ENCODE peak calls at places on chromosomes 7 and 10, in ten cellular contexts. One of them, this sample, is unnamed.

GRCh38 chr10:32049113-32049512 is 7.1 kb downstream of the KIF5B start:
- DNase-seq in LNCaP clone FGC: no peak
- DNase-seq in Daoy: no peak
- DNase-seq in NCI-H345: no peak
- DNase-seq in activated CD4-positive, alpha-beta T cell treated with anti-CD3 and anti-CD28 coated beads for 24 hours: no peak
- DNase-seq in AG09309: no peak
- DNase-seq in nephron progenitor cell: no peak
- DNase-seq in GM19239: no peak
- DNase-seq in T1000: no peak
- DNase-seq in T-helper 1 cell: no peak
- DNase-seq in this sample: no peak

GRCh38 chr7:49294611-49295010 is 370.3 kb downstream of the CDC14C start:
- DNase-seq in LNCaP clone FGC: no peak
- DNase-seq in Daoy: no peak
- DNase-seq in NCI-H345: no peak
- DNase-seq in activated CD4-positive, alpha-beta T cell treated with anti-CD3 and anti-CD28 coated beads for 24 hours: no peak
- DNase-seq in AG09309: no peak
- DNase-seq in nephron progenitor cell: no peak
- DNase-seq in GM19239: no peak
- DNase-seq in T1000: no peak
- DNase-seq in T-helper 1 cell: no peak
- DNase-seq in this sample: no peak

GRCh38 chr10:126948355-126949160 is 43.3 kb downstream of the DOCK1 start:
- DNase-seq in LNCaP clone FGC: no peak
- DNase-seq in Daoy: no peak
- DNase-seq in NCI-H345: no peak
- DNase-seq in activated CD4-positive, alpha-beta T cell treated with anti-CD3 and anti-CD28 coated beads for 24 hours: no peak
- DNase-seq in AG09309: no peak
- DNase-seq in nephron progenitor cell: no peak
- DNase-seq in GM19239: no peak
- DNase-seq in T1000: no peak
- DNase-seq in T-helper 1 cell: no peak
- DNase-seq in this sample: no peak

GRCh38 chr7:33554046-33554445 is 351.3 kb upstream of the BMPER start:
- DNase-seq in LNCaP clone FGC: no peak
- DNase-seq in Daoy: no peak
- DNase-seq in NCI-H345: no peak
- DNase-seq in activated CD4-positive, alpha-beta T cell treated with anti-CD3 and anti-CD28 coated beads for 24 hours: no peak
- DNase-seq in AG09309: no peak
- DNase-seq in nephron progenitor cell: no peak
- DNase-seq in GM19239: no peak
- DNase-seq in T1000: no peak
- DNase-seq in T-helper 1 cell: no peak
- DNase-seq in this sample: no peak

GRCh38 chr10:5040781-5041470 is 37.3 kb upstream of the AKR1C2 start:
- DNase-seq in LNCaP clone FGC: no peak
- DNase-seq in Daoy: no peak
- DNase-seq in NCI-H345: no peak
- DNase-seq in activated CD4-positive, alpha-beta T cell treated with anti-CD3 and anti-CD28 coated beads for 24 hours: no peak
- DNase-seq in AG09309: no peak
- DNase-seq in nephron progenitor cell: no peak
- DNase-seq in GM19239: no peak
- DNase-seq in T1000: no peak
- DNase-seq in T-helper 1 cell: no peak
- DNase-seq in this sample: no peak

GRCh38 chr10:23173549-23174074 is 18.5 kb upstream of the PTF1A start:
- DNase-seq in LNCaP clone FGC: no peak
- DNase-seq in Daoy: no peak
- DNase-seq in NCI-H345: no peak
- DNase-seq in activated CD4-positive, alpha-beta T cell treated with anti-CD3 and anti-CD28 coated beads for 24 hours: no peak
- DNase-seq in AG09309: no peak
- DNase-seq in nephron progenitor cell: peak; percentile 26
- DNase-seq in GM19239: no peak
- DNase-seq in T1000: no peak
- DNase-seq in T-helper 1 cell: no peak
- DNase-seq in this sample: no peak

GRCh38 chr10:60417898-60418297 is 28.2 kb upstream of the ANK3 start:
- DNase-seq in LNCaP clone FGC: no peak
- DNase-seq in Daoy: no peak
- DNase-seq in NCI-H345: no peak
- DNase-seq in activated CD4-positive, alpha-beta T cell treated with anti-CD3 and anti-CD28 coated beads for 24 hours: no peak
- DNase-seq in AG09309: no peak
- DNase-seq in nephron progenitor cell: no peak
- DNase-seq in GM19239: no peak
- DNase-seq in T1000: no peak
- DNase-seq in T-helper 1 cell: no peak
- DNase-seq in this sample: no peak

GRCh38 chr7:44678468-44679179 is 70.0 kb upstream of the ZMIZ2 start:
- DNase-seq in LNCaP clone FGC: no peak
- DNase-seq in Daoy: peak; percentile 41
- DNase-seq in NCI-H345: no peak
- DNase-seq in activated CD4-positive, alpha-beta T cell treated with anti-CD3 and anti-CD28 coated beads for 24 hours: no peak
- DNase-seq in AG09309: peak; percentile 80
- DNase-seq in nephron progenitor cell: no peak
- DNase-seq in GM19239: no peak
- DNase-seq in T1000: no peak
- DNase-seq in T-helper 1 cell: no peak
- DNase-seq in this sample: no peak

GRCh38 chr10:113058175-113058961 is 108.3 kb downstream of the TCF7L2 start:
- DNase-seq in LNCaP clone FGC: no peak
- DNase-seq in Daoy: peak; percentile 52
- DNase-seq in NCI-H345: peak; percentile 77
- DNase-seq in activated CD4-positive, alpha-beta T cell treated with anti-CD3 and anti-CD28 coated beads for 24 hours: no peak
- DNase-seq in AG09309: peak; percentile 40
- DNase-seq in nephron progenitor cell: no peak
- DNase-seq in GM19239: no peak
- DNase-seq in T1000: no peak
- DNase-seq in T-helper 1 cell: no peak
- DNase-seq in this sample: no peak

GRCh38 chr10:86798636-86799035 is 42.2 kb downstream of the BMPR1A start:
- DNase-seq in LNCaP clone FGC: no peak
- DNase-seq in Daoy: peak; percentile 12
- DNase-seq in NCI-H345: no peak
- DNase-seq in activated CD4-positive, alpha-beta T cell treated with anti-CD3 and anti-CD28 coated beads for 24 hours: no peak
- DNase-seq in AG09309: no peak
- DNase-seq in nephron progenitor cell: no peak
- DNase-seq in GM19239: peak; percentile 12
- DNase-seq in T1000: no peak
- DNase-seq in T-helper 1 cell: no peak
- DNase-seq in this sample: peak; percentile 54

GRCh38 chr10:29646960-29647431 is 12.2 kb upstream of the SVIL start:
- DNase-seq in LNCaP clone FGC: no peak
- DNase-seq in Daoy: no peak
- DNase-seq in NCI-H345: no peak
- DNase-seq in activated CD4-positive, alpha-beta T cell treated with anti-CD3 and anti-CD28 coated beads for 24 hours: no peak
- DNase-seq in AG09309: no peak
- DNase-seq in nephron progenitor cell: no peak
- DNase-seq in GM19239: no peak
- DNase-seq in T1000: no peak
- DNase-seq in T-helper 1 cell: no peak
- DNase-seq in this sample: no peak

GRCh38 chr7:37285701-37286475 is 162.8 kb downstream of the ELMO1 start:
- DNase-seq in LNCaP clone FGC: no peak
- DNase-seq in Daoy: no peak
- DNase-seq in NCI-H345: peak; percentile 40
- DNase-seq in activated CD4-positive, alpha-beta T cell treated with anti-CD3 and anti-CD28 coated beads for 24 hours: no peak
- DNase-seq in AG09309: no peak
- DNase-seq in nephron progenitor cell: no peak
- DNase-seq in GM19239: no peak
- DNase-seq in T1000: no peak
- DNase-seq in T-helper 1 cell: no peak
- DNase-seq in this sample: no peak

GRCh38 chr7:100427762-100428198 is 723 bp downstream of the ZCWPW1 start:
- DNase-seq in LNCaP clone FGC: no peak
- DNase-seq in Daoy: no peak
- DNase-seq in NCI-H345: no peak
- DNase-seq in activated CD4-positive, alpha-beta T cell treated with anti-CD3 and anti-CD28 coated beads for 24 hours: no peak
- DNase-seq in AG09309: no peak
- DNase-seq in nephron progenitor cell: no peak
- DNase-seq in GM19239: no peak
- DNase-seq in T1000: no peak
- DNase-seq in T-helper 1 cell: no peak
- DNase-seq in this sample: no peak

GRCh38 chr10:103668351-103669242 is 175.1 kb downstream of the NEURL1 start:
- DNase-seq in LNCaP clone FGC: no peak
- DNase-seq in Daoy: peak; percentile 48
- DNase-seq in NCI-H345: peak; percentile 31
- DNase-seq in activated CD4-positive, alpha-beta T cell treated with anti-CD3 and anti-CD28 coated beads for 24 hours: no peak
- DNase-seq in AG09309: no peak
- DNase-seq in nephron progenitor cell: peak; percentile 47
- DNase-seq in GM19239: no peak
- DNase-seq in T1000: peak; percentile 60
- DNase-seq in T-helper 1 cell: no peak
- DNase-seq in this sample: no peak

GRCh38 chr10:77234599-77234998 is 403.0 kb downstream of the KCNMA1 start:
- DNase-seq in LNCaP clone FGC: no peak
- DNase-seq in Daoy: no peak
- DNase-seq in NCI-H345: no peak
- DNase-seq in activated CD4-positive, alpha-beta T cell treated with anti-CD3 and anti-CD28 coated beads for 24 hours: no peak
- DNase-seq in AG09309: no peak
- DNase-seq in nephron progenitor cell: no peak
- DNase-seq in GM19239: no peak
- DNase-seq in T1000: no peak
- DNase-seq in T-helper 1 cell: no peak
- DNase-seq in this sample: no peak

GRCh38 chr7:122935620-122936019 is 49.4 kb upstream of the CADPS2 start:
- DNase-seq in LNCaP clone FGC: no peak
- DNase-seq in Daoy: no peak
- DNase-seq in NCI-H345: no peak
- DNase-seq in activated CD4-positive, alpha-beta T cell treated with anti-CD3 and anti-CD28 coated beads for 24 hours: no peak
- DNase-seq in AG09309: no peak
- DNase-seq in nephron progenitor cell: no peak
- DNase-seq in GM19239: no peak
- DNase-seq in T1000: no peak
- DNase-seq in T-helper 1 cell: no peak
- DNase-seq in this sample: no peak

GRCh38 chr10:88401671-88402347 is 181.3 kb downstream of the RNLS start:
- DNase-seq in LNCaP clone FGC: no peak
- DNase-seq in Daoy: no peak
- DNase-seq in NCI-H345: no peak
- DNase-seq in activated CD4-positive, alpha-beta T cell treated with anti-CD3 and anti-CD28 coated beads for 24 hours: no peak
- DNase-seq in AG09309: no peak
- DNase-seq in nephron progenitor cell: no peak
- DNase-seq in GM19239: no peak
- DNase-seq in T1000: no peak
- DNase-seq in T-helper 1 cell: no peak
- DNase-seq in this sample: no peak

GRCh38 chr7:31991846-31992245 is 78.4 kb downstream of the PDE1C start:
- DNase-seq in LNCaP clone FGC: no peak
- DNase-seq in Daoy: peak; percentile 74
- DNase-seq in NCI-H345: no peak
- DNase-seq in activated CD4-positive, alpha-beta T cell treated with anti-CD3 and anti-CD28 coated beads for 24 hours: no peak
- DNase-seq in AG09309: no peak
- DNase-seq in nephron progenitor cell: no peak
- DNase-seq in GM19239: no peak
- DNase-seq in T1000: no peak
- DNase-seq in T-helper 1 cell: no peak
- DNase-seq in this sample: no peak

GRCh38 chr7:99473315-99473596 is 566 bp downstream of the ZNF789 start:
- DNase-seq in LNCaP clone FGC: peak; percentile 89
- DNase-seq in Daoy: peak; percentile 75
- DNase-seq in NCI-H345: peak; percentile 26
- DNase-seq in activated CD4-positive, alpha-beta T cell treated with anti-CD3 and anti-CD28 coated beads for 24 hours: no peak
- DNase-seq in AG09309: peak; percentile 17
- DNase-seq in nephron progenitor cell: no peak
- DNase-seq in GM19239: peak; percentile 44
- DNase-seq in T1000: no peak
- DNase-seq in T-helper 1 cell: no peak
- DNase-seq in this sample: no peak

GRCh38 chr7:50497068-50497642 is 47.0 kb upstream of the FIGNL1 start:
- DNase-seq in LNCaP clone FGC: no peak
- DNase-seq in Daoy: peak; percentile 95
- DNase-seq in NCI-H345: no peak
- DNase-seq in activated CD4-positive, alpha-beta T cell treated with anti-CD3 and anti-CD28 coated beads for 24 hours: no peak
- DNase-seq in AG09309: peak; percentile 11
- DNase-seq in nephron progenitor cell: no peak
- DNase-seq in GM19239: no peak
- DNase-seq in T1000: no peak
- DNase-seq in T-helper 1 cell: no peak
- DNase-seq in this sample: no peak

GRCh38 chr7:106143711-106144347 is 31.7 kb upstream of the SYPL1 start:
- DNase-seq in LNCaP clone FGC: no peak
- DNase-seq in Daoy: peak; percentile 34
- DNase-seq in NCI-H345: no peak
- DNase-seq in activated CD4-positive, alpha-beta T cell treated with anti-CD3 and anti-CD28 coated beads for 24 hours: no peak
- DNase-seq in AG09309: no peak
- DNase-seq in nephron progenitor cell: peak; percentile 18
- DNase-seq in GM19239: no peak
- DNase-seq in T1000: no peak
- DNase-seq in T-helper 1 cell: no peak
- DNase-seq in this sample: no peak

GRCh38 chr10:79002336-79002735 is 66.4 kb upstream of the ZMIZ1 start:
- DNase-seq in LNCaP clone FGC: no peak
- DNase-seq in Daoy: no peak
- DNase-seq in NCI-H345: no peak
- DNase-seq in activated CD4-positive, alpha-beta T cell treated with anti-CD3 and anti-CD28 coated beads for 24 hours: no peak
- DNase-seq in AG09309: no peak
- DNase-seq in nephron progenitor cell: no peak
- DNase-seq in GM19239: no peak
- DNase-seq in T1000: no peak
- DNase-seq in T-helper 1 cell: no peak
- DNase-seq in this sample: no peak

GRCh38 chr7:129906700-129907099 is 46.1 kb downstream of the UBE2H start:
- DNase-seq in LNCaP clone FGC: no peak
- DNase-seq in Daoy: no peak
- DNase-seq in NCI-H345: no peak
- DNase-seq in activated CD4-positive, alpha-beta T cell treated with anti-CD3 and anti-CD28 coated beads for 24 hours: no peak
- DNase-seq in AG09309: no peak
- DNase-seq in nephron progenitor cell: no peak
- DNase-seq in GM19239: no peak
- DNase-seq in T1000: no peak
- DNase-seq in T-helper 1 cell: no peak
- DNase-seq in this sample: no peak

GRCh38 chr7:99619571-99620130 is 2.9 kb downstream of the ZSCAN25 start:
- DNase-seq in LNCaP clone FGC: no peak
- DNase-seq in Daoy: no peak
- DNase-seq in NCI-H345: no peak
- DNase-seq in activated CD4-positive, alpha-beta T cell treated with anti-CD3 and anti-CD28 coated beads for 24 hours: no peak
- DNase-seq in AG09309: no peak
- DNase-seq in nephron progenitor cell: no peak
- DNase-seq in GM19239: no peak
- DNase-seq in T1000: no peak
- DNase-seq in T-helper 1 cell: no peak
- DNase-seq in this sample: no peak

GRCh38 chr7:22934473-22935065 is 79.4 kb downstream of the HYCC1 start:
- DNase-seq in LNCaP clone FGC: no peak
- DNase-seq in Daoy: peak; percentile 27
- DNase-seq in NCI-H345: no peak
- DNase-seq in activated CD4-positive, alpha-beta T cell treated with anti-CD3 and anti-CD28 coated beads for 24 hours: no peak
- DNase-seq in AG09309: no peak
- DNase-seq in nephron progenitor cell: no peak
- DNase-seq in GM19239: no peak
- DNase-seq in T1000: no peak
- DNase-seq in T-helper 1 cell: no peak
- DNase-seq in this sample: no peak

GRCh38 chr7:123974326-123974908 is 49.4 kb downstream of the SPAM1 start:
- DNase-seq in LNCaP clone FGC: no peak
- DNase-seq in Daoy: no peak
- DNase-seq in NCI-H345: no peak
- DNase-seq in activated CD4-positive, alpha-beta T cell treated with anti-CD3 and anti-CD28 coated beads for 24 hours: no peak
- DNase-seq in AG09309: no peak
- DNase-seq in nephron progenitor cell: no peak
- DNase-seq in GM19239: no peak
- DNase-seq in T1000: no peak
- DNase-seq in T-helper 1 cell: no peak
- DNase-seq in this sample: no peak

GRCh38 chr10:120600871-120601644 is 144.0 kb downstream of the PLPP4 start:
- DNase-seq in LNCaP clone FGC: no peak
- DNase-seq in Daoy: peak; percentile 41
- DNase-seq in NCI-H345: no peak
- DNase-seq in activated CD4-positive, alpha-beta T cell treated with anti-CD3 and anti-CD28 coated beads for 24 hours: no peak
- DNase-seq in AG09309: no peak
- DNase-seq in nephron progenitor cell: peak; percentile 53
- DNase-seq in GM19239: no peak
- DNase-seq in T1000: no peak
- DNase-seq in T-helper 1 cell: no peak
- DNase-seq in this sample: peak; percentile 61

GRCh38 chr7:28389504-28390385 is 22.6 kb upstream of the CREB5 start:
- DNase-seq in LNCaP clone FGC: peak; percentile 36
- DNase-seq in Daoy: peak; percentile 56
- DNase-seq in NCI-H345: peak; percentile 71
- DNase-seq in activated CD4-positive, alpha-beta T cell treated with anti-CD3 and anti-CD28 coated beads for 24 hours: no peak
- DNase-seq in AG09309: peak; percentile 47
- DNase-seq in nephron progenitor cell: peak; percentile 14
- DNase-seq in GM19239: no peak
- DNase-seq in T1000: no peak
- DNase-seq in T-helper 1 cell: no peak
- DNase-seq in this sample: peak; percentile 37